ENCODE peak calls at places on chromosomes 16 and 17, in seven cellular contexts. One of them, this sample, is unnamed.

GRCh38 chr17:54950116-54950515 is 18.3 kb downstream of the COX11 start:
- DNase-seq in stimulated activated CD4-positive, alpha-beta T cell treated with anti-CD3 and anti-CD28 coated beads, Interleukin-15, amount 100 ng/mL, for 24 hours: no peak
- DNase-seq in left colon: no peak
- DNase-seq in RPMI7951: no peak
- DNase-seq in dermis microvascular lymphatic vessel endothelial cell: no peak
- DNase-seq in AG09319: no peak
- DNase-seq in kidney epithelial cell: no peak
- DNase-seq in this sample: no peak

GRCh38 chr16:495127-495748 is 32.3 kb upstream of the CAPN15 start:
- DNase-seq in RPMI7951: peak; percentile 30
- DNase-seq in stimulated activated CD4-positive, alpha-beta T cell treated with anti-CD3 and anti-CD28 coated beads, Interleukin-15, amount 100 ng/mL, for 24 hours: peak; percentile 21
- DNase-seq in AG09319: no peak
- DNase-seq in left colon: peak; percentile 56
- DNase-seq in dermis microvascular lymphatic vessel endothelial cell: peak; percentile 20
- DNase-seq in kidney epithelial cell: no peak
- DNase-seq in this sample: peak; percentile 59

GRCh38 chr17:64773836-64774761 is 112.0 kb upstream of the SMURF2 start:
- DNase-seq in AG09319: peak; percentile 7
- DNase-seq in RPMI7951: peak; percentile 60
- DNase-seq in left colon: peak; percentile 88
- DNase-seq in kidney epithelial cell: no peak
- DNase-seq in stimulated activated CD4-positive, alpha-beta T cell treated with anti-CD3 and anti-CD28 coated beads, Interleukin-15, amount 100 ng/mL, for 24 hours: peak; percentile 38
- DNase-seq in dermis microvascular lymphatic vessel endothelial cell: no peak
- DNase-seq in this sample: peak; percentile 94

GRCh38 chr16:381788-382717 is at the start of gene PGAP6:
- DNase-seq in RPMI7951: peak; percentile 49
- DNase-seq in kidney epithelial cell: no peak
- DNase-seq in dermis microvascular lymphatic vessel endothelial cell: no peak
- DNase-seq in stimulated activated CD4-positive, alpha-beta T cell treated with anti-CD3 and anti-CD28 coated beads, Interleukin-15, amount 100 ng/mL, for 24 hours: peak; percentile 79
- DNase-seq in AG09319: no peak
- DNase-seq in left colon: peak; percentile 72
- DNase-seq in this sample: peak; percentile 43

GRCh38 chr17:51857052-51857593 is 301.4 kb downstream of the CA10 start:
- DNase-seq in kidney epithelial cell: no peak
- DNase-seq in RPMI7951: no peak
- DNase-seq in dermis microvascular lymphatic vessel endothelial cell: no peak
- DNase-seq in left colon: no peak
- DNase-seq in AG09319: no peak
- DNase-seq in stimulated activated CD4-positive, alpha-beta T cell treated with anti-CD3 and anti-CD28 coated beads, Interleukin-15, amount 100 ng/mL, for 24 hours: no peak
- DNase-seq in this sample: no peak

GRCh38 chr16:3074860-3075545 is 9.6 kb downstream of the IL32 start:
- DNase-seq in stimulated activated CD4-positive, alpha-beta T cell treated with anti-CD3 and anti-CD28 coated beads, Interleukin-15, amount 100 ng/mL, for 24 hours: peak; percentile 84
- DNase-seq in dermis microvascular lymphatic vessel endothelial cell: no peak
- DNase-seq in AG09319: no peak
- DNase-seq in kidney epithelial cell: no peak
- DNase-seq in RPMI7951: no peak
- DNase-seq in left colon: peak; percentile 46
- DNase-seq in this sample: no peak

GRCh38 chr17:22707626-22708025 is 1015.3 kb downstream of the KCNJ18 start:
- DNase-seq in AG09319: no peak
- DNase-seq in kidney epithelial cell: no peak
- DNase-seq in dermis microvascular lymphatic vessel endothelial cell: no peak
- DNase-seq in RPMI7951: no peak
- DNase-seq in left colon: no peak
- DNase-seq in stimulated activated CD4-positive, alpha-beta T cell treated with anti-CD3 and anti-CD28 coated beads, Interleukin-15, amount 100 ng/mL, for 24 hours: no peak
- DNase-seq in this sample: no peak

GRCh38 chr17:3536736-3537135 is 20.9 kb downstream of the TRPV3 start:
- DNase-seq in AG09319: no peak
- DNase-seq in kidney epithelial cell: no peak
- DNase-seq in dermis microvascular lymphatic vessel endothelial cell: no peak
- DNase-seq in left colon: no peak
- DNase-seq in stimulated activated CD4-positive, alpha-beta T cell treated with anti-CD3 and anti-CD28 coated beads, Interleukin-15, amount 100 ng/mL, for 24 hours: no peak
- DNase-seq in RPMI7951: no peak
- DNase-seq in this sample: no peak

GRCh38 chr16:30122621-30123160 is 329 bp downstream of the MAPK3 start:
- DNase-seq in stimulated activated CD4-positive, alpha-beta T cell treated with anti-CD3 and anti-CD28 coated beads, Interleukin-15, amount 100 ng/mL, for 24 hours: peak; percentile 20
- DNase-seq in RPMI7951: no peak
- DNase-seq in kidney epithelial cell: no peak
- DNase-seq in left colon: peak; percentile 40
- DNase-seq in dermis microvascular lymphatic vessel endothelial cell: no peak
- DNase-seq in AG09319: no peak
- DNase-seq in this sample: no peak

GRCh38 chr17:41894791-41895331 is 23.9 kb downstream of the ACLY start:
- DNase-seq in kidney epithelial cell: peak; percentile 76
- DNase-seq in dermis microvascular lymphatic vessel endothelial cell: no peak
- DNase-seq in left colon: no peak
- DNase-seq in stimulated activated CD4-positive, alpha-beta T cell treated with anti-CD3 and anti-CD28 coated beads, Interleukin-15, amount 100 ng/mL, for 24 hours: no peak
- DNase-seq in RPMI7951: peak; percentile 91
- DNase-seq in AG09319: peak; percentile 76
- DNase-seq in this sample: no peak

GRCh38 chr17:18270851-18271170 is 10.3 kb downstream of the MIEF2 start:
- DNase-seq in left colon: no peak
- DNase-seq in kidney epithelial cell: no peak
- DNase-seq in AG09319: no peak
- DNase-seq in stimulated activated CD4-positive, alpha-beta T cell treated with anti-CD3 and anti-CD28 coated beads, Interleukin-15, amount 100 ng/mL, for 24 hours: no peak
- DNase-seq in RPMI7951: no peak
- DNase-seq in dermis microvascular lymphatic vessel endothelial cell: no peak
- DNase-seq in this sample: no peak

GRCh38 chr16:54783980-54784379 is 146.7 kb upstream of the IRX5 start:
- DNase-seq in stimulated activated CD4-positive, alpha-beta T cell treated with anti-CD3 and anti-CD28 coated beads, Interleukin-15, amount 100 ng/mL, for 24 hours: no peak
- DNase-seq in AG09319: no peak
- DNase-seq in dermis microvascular lymphatic vessel endothelial cell: no peak
- DNase-seq in RPMI7951: no peak
- DNase-seq in kidney epithelial cell: no peak
- DNase-seq in left colon: no peak
- DNase-seq in this sample: no peak

GRCh38 chr16:54282202-54282922 is 4.2 kb downstream of the IRX3 start:
- DNase-seq in dermis microvascular lymphatic vessel endothelial cell: no peak
- DNase-seq in left colon: peak; percentile 58
- DNase-seq in AG09319: no peak
- DNase-seq in RPMI7951: no peak
- DNase-seq in stimulated activated CD4-positive, alpha-beta T cell treated with anti-CD3 and anti-CD28 coated beads, Interleukin-15, amount 100 ng/mL, for 24 hours: peak; percentile 64
- DNase-seq in kidney epithelial cell: no peak
- DNase-seq in this sample: peak; percentile 32

GRCh38 chr16:48608871-48609452 is 1.0 kb downstream of the N4BP1 start:
- DNase-seq in stimulated activated CD4-positive, alpha-beta T cell treated with anti-CD3 and anti-CD28 coated beads, Interleukin-15, amount 100 ng/mL, for 24 hours: peak; percentile 38
- DNase-seq in kidney epithelial cell: no peak
- DNase-seq in left colon: no peak
- DNase-seq in dermis microvascular lymphatic vessel endothelial cell: no peak
- DNase-seq in AG09319: no peak
- DNase-seq in RPMI7951: peak; percentile 24
- DNase-seq in this sample: no peak

GRCh38 chr16:25012525-25012991 is 2.6 kb downstream of the ARHGAP17 start:
- DNase-seq in AG09319: peak; percentile 75
- DNase-seq in left colon: peak; percentile 48
- DNase-seq in dermis microvascular lymphatic vessel endothelial cell: no peak
- DNase-seq in kidney epithelial cell: no peak
- DNase-seq in RPMI7951: peak; percentile 72
- DNase-seq in stimulated activated CD4-positive, alpha-beta T cell treated with anti-CD3 and anti-CD28 coated beads, Interleukin-15, amount 100 ng/mL, for 24 hours: no peak
- DNase-seq in this sample: peak; percentile 60

GRCh38 chr17:43813386-43813785 is 19.6 kb downstream of the MPP3 start:
- DNase-seq in RPMI7951: no peak
- DNase-seq in kidney epithelial cell: no peak
- DNase-seq in stimulated activated CD4-positive, alpha-beta T cell treated with anti-CD3 and anti-CD28 coated beads, Interleukin-15, amount 100 ng/mL, for 24 hours: no peak
- DNase-seq in dermis microvascular lymphatic vessel endothelial cell: no peak
- DNase-seq in left colon: no peak
- DNase-seq in AG09319: no peak
- DNase-seq in this sample: no peak

GRCh38 chr17:39966771-39967170 is 4.0 kb downstream of the GSDMA start:
- DNase-seq in AG09319: no peak
- DNase-seq in dermis microvascular lymphatic vessel endothelial cell: no peak
- DNase-seq in RPMI7951: no peak
- DNase-seq in stimulated activated CD4-positive, alpha-beta T cell treated with anti-CD3 and anti-CD28 coated beads, Interleukin-15, amount 100 ng/mL, for 24 hours: no peak
- DNase-seq in left colon: no peak
- DNase-seq in kidney epithelial cell: no peak
- DNase-seq in this sample: no peak

This sample was measured in HT-29.